ENCODE peak calls at places on chromosome 13, in four cellular contexts. C, P, K and R are unnamed samples.

GRCh38 chr13:113110048-113110851 is 4.7 kb downstream of the F7 start:
- DNase-seq in C (no peak), K (no peak), P (peak; percentile 69), R (peak; percentile 51)

GRCh38 chr13:99104396-99104795 is 96.3 kb upstream of the UBAC2 start:
- DNase-seq in K (no peak), P (no peak), C (no peak), R (no peak)

GRCh38 chr13:58882556-58882955 is 1251.0 kb downstream of the PCDH17 start:
- DNase-seq in K (no peak), C (no peak), P (no peak), R (no peak)

GRCh38 chr13:34357435-34358232 is 539.7 kb downstream of the RFC3 start:
- DNase-seq in C (no peak), P (no peak), K (peak; percentile 26), R (no peak)

GRCh38 chr13:112069063-112069726 is 2.2 kb downstream of the SOX1 start:
- DNase-seq in P (no peak), C (no peak), K (no peak), R (no peak)

GRCh38 chr13:110390572-110390971 is 83.5 kb downstream of the COL4A2 start:
- DNase-seq in K (no peak), P (no peak), C (no peak), R (no peak)

GRCh38 chr13:42474954-42475353 is 99.0 kb upstream of the TNFSF11 start:
- DNase-seq in P (no peak), C (no peak), K (peak; percentile 80), R (no peak)

GRCh38 chr13:49444517-49445395 is 682 bp downstream of the SETDB2 start:
- DNase-seq in C (peak; percentile 24), P (no peak), K (peak; percentile 80), R (no peak)

GRCh38 chr13:41909524-41909923 is 51.4 kb downstream of the VWA8 start:
- DNase-seq in P (no peak), K (no peak), C (no peak), R (no peak)

GRCh38 chr13:30870049-30870884 is 35.8 kb upstream of the MEDAG start:
- DNase-seq in C (no peak), K (peak; percentile 97), P (no peak), R (peak; percentile 92)

GRCh38 chr13:100300708-100301107 is 211.8 kb downstream of the PCCA start:
- DNase-seq in C (no peak), P (no peak), K (no peak), R (no peak)

GRCh38 chr13:32134241-32134801 is 102.7 kb downstream of the FRY start:
- DNase-seq in K (no peak), P (no peak), C (no peak), R (no peak)

GRCh38 chr13:51311957-51312520 is 27.5 kb upstream of the SERPINE3 start:
- DNase-seq in K (no peak), P (no peak), C (no peak), R (no peak)

GRCh38 chr13:46492946-46493345 is 60.0 kb upstream of the LRCH1 start:
- DNase-seq in P (no peak), K (peak; percentile 41), C (peak; percentile 64), R (no peak)

GRCh38 chr13:95833713-95834112 is 156.8 kb downstream of the DNAJC3 start:
- DNase-seq in P (no peak), C (no peak), K (no peak), R (no peak)

GRCh38 chr13:62126400-62126799 is 710.8 kb upstream of the PCDH20 start:
- DNase-seq in C (no peak), K (no peak), P (no peak), R (no peak)